ENCODE peak calls at places on chromosome 19, in four cellular contexts. J is IMR-90, Q is HepG2, X is K562. T is an unnamed sample.

GRCh38 chr19:29325241-29325975 is 112.5 kb upstream of the UQCRFS1 start:
- DNase-seq in J (no peak), Q (no peak), X (no peak), T (no peak)

GRCh38 chr19:9075064-9075964 is 11.5 kb upstream of the OR1M1 start:
- DNase-seq in J (peak; percentile 83), Q (peak; percentile 65), X (peak; percentile 96), T (peak; percentile 95)

GRCh38 chr19:51439021-51439465 is 19.2 kb downstream of the SIGLEC8 start:
- DNase-seq in J (no peak), Q (peak; percentile 14), X (no peak), T (no peak)

GRCh38 chr19:46495789-46496099 is at the start of gene PNMA8B:
- DNase-seq in J (peak; percentile 27), Q (no peak), X (peak; percentile 67), T (no peak)

GRCh38 chr19:13420780-13421179 is 85.5 kb downstream of the CACNA1A start:
- DNase-seq in J (no peak), Q (no peak), X (no peak), T (no peak)

GRCh38 chr19:4208385-4209094 is 20.8 kb upstream of the EBI3 start:
- DNase-seq in J (peak; percentile 43), Q (peak; percentile 52), X (no peak), T (peak; percentile 55)

GRCh38 chr19:48629297-48629598 is 7.9 kb downstream of the DBP start:
- DNase-seq in J (no peak), Q (no peak), X (no peak), T (no peak)

GRCh38 chr19:45717983-45718650 is 12.6 kb downstream of the FBXO46 start:
- DNase-seq in J (no peak), Q (no peak), X (no peak), T (no peak)

GRCh38 chr19:14089662-14090508 is 666 bp downstream of the SAMD1 start:
- DNase-seq in J (peak; percentile 74), Q (no peak), X (peak; percentile 70), T (no peak)

GRCh38 chr19:48636859-48637448 is at the start of gene DBP:
- DNase-seq in J (no peak), Q (no peak), X (no peak), T (peak; percentile 79)

GRCh38 chr19:32397736-32398135 is 7.8 kb upstream of the DPY19L3 start:
- DNase-seq in J (peak; percentile 88), Q (peak; percentile 41), X (peak; percentile 18), T (no peak)

GRCh38 chr19:19514215-19514633 is 1.1 kb downstream of the TSSK6 start:
- DNase-seq in J (no peak), Q (no peak), X (no peak), T (no peak)

GRCh38 chr19:4456566-4456842 is 1.1 kb downstream of the UBXN6 start:
- DNase-seq in J (peak; percentile 75), Q (no peak), X (no peak), T (no peak)

GRCh38 chr19:12825259-12826131 is 8.9 kb downstream of the RTBDN start:
- DNase-seq in J (no peak), Q (no peak), X (peak; percentile 83), T (peak; percentile 57)

GRCh38 chr19:55526216-55527196 is 10.4 kb downstream of the SBK2 start:
- DNase-seq in J (peak; percentile 87), Q (peak; percentile 31), X (no peak), T (peak; percentile 82)

GRCh38 chr19:58033741-58034475 is at the start of gene ZSCAN1:
- DNase-seq in J (peak; percentile 41), Q (no peak), X (no peak), T (no peak)
- TF ChIP-seq MAZ in J (peak; percentile 43), Q (no peak), X (no peak), T (no peak)

DNA sequence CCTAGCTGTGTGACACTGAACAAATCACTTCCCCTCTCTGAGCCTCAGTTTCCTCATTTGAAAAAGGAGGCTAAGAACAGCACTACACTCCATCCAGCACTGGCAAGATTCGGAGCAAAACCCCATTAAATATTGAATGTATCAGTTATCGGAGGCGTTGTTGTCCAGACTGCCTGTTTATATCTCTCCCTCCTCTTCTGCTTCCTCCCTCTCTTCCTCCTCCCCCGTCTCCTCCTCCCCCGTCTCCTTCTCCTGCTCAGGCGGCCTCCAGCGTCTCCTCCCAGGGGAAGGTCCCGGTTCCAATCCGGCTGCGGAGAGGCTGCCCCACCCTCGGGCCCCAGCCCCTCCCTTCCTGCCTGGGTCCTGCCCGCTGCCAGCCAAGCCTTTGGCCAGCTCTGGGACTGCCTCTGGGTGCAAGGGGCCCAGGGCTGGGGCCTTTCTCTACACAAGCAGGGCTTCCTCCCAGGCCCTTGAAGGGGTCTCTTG is 2.0 kb downstream of the RRAS start:
- DNase-seq in J (peak; percentile 62), Q (no peak), X (peak; percentile 51), T (peak; percentile 87)
- TF ChIP-seq MAZ in J (peak; percentile 71), Q (no peak), X (peak; percentile 63), T (no peak)

DNA sequence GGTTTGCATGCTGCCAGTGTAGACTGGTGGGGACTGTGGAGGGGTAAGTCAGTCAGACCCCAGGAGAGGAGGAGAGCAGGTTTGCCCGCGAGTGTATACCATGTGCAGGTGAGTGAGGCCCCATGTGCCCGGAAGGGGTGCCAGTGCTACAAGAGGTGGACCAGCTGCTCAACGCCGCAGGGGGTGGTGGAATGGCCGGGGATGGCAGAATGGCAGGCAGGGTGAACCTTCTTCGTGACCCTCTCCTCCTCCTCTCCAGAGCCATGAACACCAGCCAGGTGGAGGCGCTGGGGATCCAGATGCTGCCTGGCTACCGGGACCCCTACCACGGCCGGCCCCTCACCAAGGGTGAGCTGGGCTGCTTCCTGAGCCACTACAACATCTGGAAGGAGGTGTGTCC is 22.2 kb downstream of the COLGALT1 start:
- DNase-seq in J (no peak), Q (no peak), X (no peak), T (no peak)
- TF ChIP-seq MAZ in J (no peak), Q (no peak), X (no peak), T (no peak)

GRCh38 chr19:33613601-33614000 is 8.2 kb upstream of the CHST8 start:
- DNase-seq in J (no peak), Q (no peak), X (no peak), T (no peak)
- TF ChIP-seq MAZ in J (no peak), Q (no peak), X (no peak), T (no peak)

GRCh38 chr19:16327911-16328823 is 3.5 kb downstream of the KLF2 start:
- DNase-seq in J (peak; percentile 86), Q (no peak), X (no peak), T (peak; percentile 32)
- TF ChIP-seq MAZ in J (peak; percentile 52), Q (no peak), X (no peak), T (no peak)

DNA sequence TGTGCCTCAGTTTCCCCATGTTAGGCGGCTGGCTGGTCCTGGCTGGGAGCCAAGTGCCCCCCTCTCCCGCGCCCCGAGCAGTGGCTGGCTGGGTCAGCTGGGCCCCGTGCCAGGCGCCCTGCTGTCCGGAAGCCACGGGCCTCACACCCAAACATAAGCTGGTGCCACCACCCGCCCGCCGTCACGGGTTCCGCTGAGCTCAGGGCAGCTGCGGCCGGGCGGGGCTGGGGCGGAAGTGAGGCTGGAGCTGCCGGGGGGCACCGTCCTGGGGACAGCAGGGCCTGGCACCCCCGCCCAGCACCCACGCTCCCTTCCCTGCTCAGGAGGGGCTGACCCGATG is 19.3 kb downstream of the HCN2 start:
- DNase-seq in J (no peak), Q (no peak), X (no peak), T (peak; percentile 55)
- TF ChIP-seq MAZ in J (no peak), Q (no peak), X (no peak), T (no peak)

GRCh38 chr19:10418281-10419199 is 1.8 kb upstream of the PDE4A start:
- DNase-seq in J (no peak), Q (no peak), X (peak; percentile 53), T (peak; percentile 56)
- TF ChIP-seq MAZ in J (no peak), Q (no peak), X (no peak), T (no peak)

GRCh38 chr19:49881672-49882394 is 4.3 kb downstream of the TBC1D17 start:
- DNase-seq in J (no peak), Q (no peak), X (peak; percentile 83), T (no peak)
- TF ChIP-seq MAZ in J (no peak), Q (no peak), X (no peak), T (no peak)

GRCh38 chr19:2168619-2169424 is 5.1 kb downstream of the DOT1L start:
- DNase-seq in J (peak; percentile 99), Q (peak; percentile 99), X (peak; percentile 89), T (peak; percentile 98)

GRCh38 chr19:2170219-2170618 is 6.5 kb downstream of the DOT1L start:
- DNase-seq in J (no peak), Q (no peak), X (no peak), T (no peak)

GRCh38 chr19:2167896-2168618 is 4.3 kb downstream of the DOT1L start:
- DNase-seq in J (peak; percentile 44), Q (peak; percentile 24), X (peak; percentile 56), T (no peak)

GRCh38 chr19:2164020-2164988 is 571 bp downstream of the DOT1L start:
- DNase-seq in J (no peak), Q (no peak), X (no peak), T (no peak)

GRCh38 chr19:2166741-2167738 is 3.3 kb downstream of the DOT1L start:
- DNase-seq in J (peak; percentile 67), Q (peak; percentile 79), X (no peak), T (peak; percentile 59)
- TF ChIP-seq MAZ in J (no peak), Q (no peak), X (no peak), T (no peak)

T was measured in A549.